ENCODE peak calls at places on chromosome 10, in five cellular contexts. K, H, J, Y and N are unnamed samples.

GRCh38 chr10:110479710-110480109 is 18.0 kb upstream of the DUSP5 start:
- DNase-seq in K (no peak), H (no peak), J (no peak), Y (no peak), N (no peak)

GRCh38 chr10:43417950-43418768 is 9.2 kb upstream of the HNRNPF start:
- DNase-seq in K (no peak), H (no peak), J (no peak), Y (peak), N (no peak)

GRCh38 chr10:15053061-15053460 is 9.3 kb downstream of the OLAH start:
- DNase-seq in K (no peak), H (no peak), J (no peak), Y (no peak), N (no peak)

GRCh38 chr10:21981118-21981517 is 22.4 kb downstream of the DNAJC1 start:
- DNase-seq in K (no peak), H (no peak), J (no peak), Y (no peak), N (no peak)

GRCh38 chr10:118033905-118034304 is 12.8 kb downstream of the RAB11FIP2 start:
- DNase-seq in K (no peak), H (no peak), J (no peak), Y (no peak), N (no peak)

GRCh38 chr10:8873310-8873709 is 818.8 kb downstream of the GATA3 start:
- DNase-seq in K (no peak), H (no peak), J (no peak), Y (no peak), N (no peak)

GRCh38 chr10:128606041-128606440 is 479.8 kb upstream of the MKI67 start:
- DNase-seq in K (no peak), H (no peak), J (no peak), Y (no peak), N (no peak)

GRCh38 chr10:50373821-50374501 is 122.6 kb upstream of the ASAH2 start:
- DNase-seq in K (no peak), H (peak), J (no peak), Y (no peak), N (no peak)

GRCh38 chr10:59754951-59755350 is 1.7 kb upstream of the MRLN start:
- DNase-seq in K (no peak), H (no peak), J (no peak), Y (no peak), N (no peak)

GRCh38 chr10:70319824-70320223 is 36.0 kb upstream of the NPFFR1 start:
- DNase-seq in K (no peak), H (no peak), J (no peak), Y (no peak), N (no peak)

GRCh38 chr10:23338155-23338828 is 6.3 kb downstream of the C10orf67 start:
- DNase-seq in K (no peak), H (peak), J (peak), Y (no peak), N (no peak)
- TF ChIP-seq CTCF in K (no peak), H (peak), J (peak), Y (no peak), N (no peak)

DNA sequence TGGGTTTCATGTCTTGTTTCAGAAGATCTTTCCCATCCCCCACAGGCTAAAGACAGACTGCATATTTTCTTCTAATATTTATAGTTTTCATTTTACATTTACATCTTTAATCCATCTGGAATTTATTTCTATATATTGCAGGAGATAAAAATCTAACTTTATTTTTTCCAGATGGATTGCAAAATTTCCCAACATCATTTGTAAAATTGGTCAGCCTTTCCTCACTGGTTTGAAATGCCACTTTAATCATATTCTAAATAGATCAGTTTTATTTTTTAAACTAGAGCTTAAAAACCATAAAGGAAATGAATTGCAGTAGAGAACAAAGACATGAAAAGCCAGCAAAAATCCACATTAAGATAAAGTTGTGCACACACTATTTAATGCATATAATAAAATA is 46.9 kb downstream of the TMEM26 start:
- DNase-seq in K (no peak), H (no peak), J (no peak), Y (no peak), N (no peak)
- TF ChIP-seq CTCF in K (no peak), H (no peak), J (no peak), Y (no peak), N (no peak)

GRCh38 chr10:125218967-125219366 is 58.6 kb upstream of the CTBP2 start:
- DNase-seq in K (no peak), H (no peak), J (no peak), Y (no peak), N (no peak)

GRCh38 chr10:125216309-125216708 is 55.9 kb upstream of the CTBP2 start:
- DNase-seq in K (no peak), H (no peak), J (no peak), Y (no peak), N (no peak)

GRCh38 chr10:125214283-125214570 is 53.9 kb upstream of the CTBP2 start:
- DNase-seq in K (no peak), H (no peak), J (no peak), Y (no peak), N (no peak)

GRCh38 chr10:125216897-125217296 is 56.5 kb upstream of the CTBP2 start:
- DNase-seq in K (no peak), H (no peak), J (no peak), Y (no peak), N (no peak)

GRCh38 chr10:125217986-125218675 is 57.8 kb upstream of the CTBP2 start:
- DNase-seq in K (no peak), H (peak), J (no peak), Y (no peak), N (no peak)
- TF ChIP-seq CTCF in K (no peak), H (no peak), J (no peak), Y (no peak), N (no peak)

GRCh38 chr10:79155301-79156081 is 86.7 kb downstream of the ZMIZ1 start:
- DNase-seq in K (no peak), H (peak), J (no peak), Y (no peak), N (no peak)
- TF ChIP-seq CTCF in K (no peak), H (no peak), J (no peak), Y (no peak), N (no peak)

GRCh38 chr10:104127411-104127810 is 5.4 kb downstream of the SFR1 start:
- DNase-seq in K (no peak), H (no peak), J (peak), Y (peak), N (no peak)
- TF ChIP-seq CTCF in K (no peak), H (peak), J (peak), Y (no peak), N (peak)

GRCh38 chr10:17597386-17597785 is 19.8 kb downstream of the HACD1 start:
- DNase-seq in K (no peak), H (no peak), J (no peak), Y (no peak), N (no peak)

GRCh38 chr10:17599089-17599488 is 18.1 kb downstream of the HACD1 start:
- DNase-seq in K (no peak), H (peak), J (peak), Y (no peak), N (peak)
- TF ChIP-seq CTCF in K (no peak), H (peak), J (peak), Y (no peak), N (peak)

GRCh38 chr10:72048450-72049124 is 39.8 kb downstream of the SPOCK2 start:
- DNase-seq in K (peak), H (peak), J (peak), Y (peak), N (peak)

GRCh38 chr10:72045586-72045985 is 42.8 kb downstream of the SPOCK2 start:
- DNase-seq in K (no peak), H (no peak), J (no peak), Y (no peak), N (no peak)

GRCh38 chr10:72041491-72041890 is 46.9 kb downstream of the SPOCK2 start:
- DNase-seq in K (no peak), H (no peak), J (no peak), Y (no peak), N (no peak)

GRCh38 chr10:72043016-72043834 is 45.1 kb downstream of the SPOCK2 start:
- DNase-seq in K (no peak), H (no peak), J (no peak), Y (no peak), N (no peak)

DNA sequence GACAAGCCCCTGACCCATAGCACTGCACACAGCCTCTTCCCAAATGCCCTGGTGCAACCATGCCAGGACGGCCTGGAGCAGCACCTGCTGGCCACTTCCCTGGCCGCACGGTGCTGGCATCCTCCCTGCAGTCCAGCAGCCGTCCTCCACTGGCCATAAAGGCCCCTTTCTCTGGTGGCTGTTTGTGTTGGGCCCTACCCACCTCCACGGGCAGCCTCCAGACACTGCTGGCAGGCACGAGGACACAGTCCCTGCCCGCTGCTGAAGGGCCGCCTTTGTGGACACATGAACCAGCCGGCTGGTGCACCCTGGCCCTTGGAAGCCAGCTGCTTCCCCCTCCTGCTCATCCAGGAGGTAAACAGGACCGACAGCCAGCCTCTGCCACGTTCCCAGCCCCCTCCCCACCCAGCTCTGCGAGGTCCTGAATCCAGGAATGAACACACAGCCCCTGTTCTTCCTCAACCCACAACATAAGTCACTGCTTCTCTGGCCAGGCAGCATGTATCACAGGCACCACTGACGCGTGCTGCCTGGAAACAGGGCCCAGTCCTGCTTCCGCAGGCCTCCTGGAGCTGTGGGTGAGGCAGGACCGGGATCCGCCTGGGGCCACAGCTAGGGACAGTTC is 43.8 kb downstream of the SPOCK2 start:
- DNase-seq in K (peak), H (no peak), J (peak), Y (no peak), N (no peak)
- TF ChIP-seq CTCF in K (peak), H (peak), J (peak), Y (no peak), N (peak)